ENCODE peak calls at places on chromosomes 12 and 14, in six cellular contexts. C is adrenal gland, F is tibial artery, V is Peyer's patch, M is right lobe of liver, P is neural progenitor cell. T is an unnamed sample. For H3K4me1 and H3K9me3, the result is how much of the 10 kb centered on the place peaks cover.

GRCh38 chr14:56580317-56580711 is 716 bp downstream of the TMEM260 start:
- DNase-seq in M (no peak), F (no peak), V (no peak), C (no peak), P (no peak), T (no peak)

GRCh38 chr14:105092912-105093425 is 27.7 kb upstream of the GPR132 start:
- DNase-seq in C (peak), P (peak), V (peak), F (no peak), M (peak), T (peak)

GRCh38 chr12:83210933-83211332 is 524.2 kb downstream of the TMTC2 start:
- DNase-seq in V (no peak), C (no peak), P (peak), F (no peak), M (no peak), T (no peak)

GRCh38 chr14:68935761-68936209 is 43.3 kb downstream of the ACTN1 start:
- DNase-seq in C (no peak), V (no peak), P (peak), M (peak), F (peak), T (no peak)

GRCh38 chr12:118603610-118604361 is 227.4 kb downstream of the SUDS3 start:
- DNase-seq in F (no peak), C (no peak), V (no peak), M (no peak), P (no peak), T (no peak)

GRCh38 chr14:95507174-95507573 is 9.3 kb downstream of the SYNE3 start:
- DNase-seq in C (peak), V (peak), P (no peak), M (peak), F (peak), T (peak)

GRCh38 chr12:17028348-17028747 is 422.4 kb upstream of the LMO3 start:
- DNase-seq in V (no peak), C (no peak), M (no peak), P (peak), F (no peak), T (no peak)

GRCh38 chr12:1281683-1282366 is 290.8 kb downstream of the ERC1 start:
- DNase-seq in C (no peak), P (no peak), V (no peak), F (no peak), M (no peak), T (no peak)

GRCh38 chr14:75221797-75222196 is 45.4 kb upstream of the TMED10 start:
- DNase-seq in P (no peak), C (no peak), F (no peak), M (no peak), V (no peak), T (no peak)

GRCh38 chr14:93962701-93963601 is 13.4 kb downstream of the ASB2 start:
- DNase-seq in C (no peak), M (no peak), P (no peak), F (no peak), V (peak), T (no peak)

GRCh38 chr12:125773033-125773432 is 707.8 kb downstream of the AACS start:
- DNase-seq in P (peak), M (peak), F (no peak), C (no peak), V (no peak), T (no peak)

GRCh38 chr12:53560386-53560785 is 53.1 kb upstream of the NPFF start:
- DNase-seq in F (no peak), V (no peak), P (no peak), C (no peak), M (no peak), T (no peak)

GRCh38 chr12:124445121-124445718 is 122.2 kb downstream of the NCOR2 start:
- DNase-seq in C (no peak), M (peak), P (peak), V (no peak), F (no peak), T (no peak)

DNA sequence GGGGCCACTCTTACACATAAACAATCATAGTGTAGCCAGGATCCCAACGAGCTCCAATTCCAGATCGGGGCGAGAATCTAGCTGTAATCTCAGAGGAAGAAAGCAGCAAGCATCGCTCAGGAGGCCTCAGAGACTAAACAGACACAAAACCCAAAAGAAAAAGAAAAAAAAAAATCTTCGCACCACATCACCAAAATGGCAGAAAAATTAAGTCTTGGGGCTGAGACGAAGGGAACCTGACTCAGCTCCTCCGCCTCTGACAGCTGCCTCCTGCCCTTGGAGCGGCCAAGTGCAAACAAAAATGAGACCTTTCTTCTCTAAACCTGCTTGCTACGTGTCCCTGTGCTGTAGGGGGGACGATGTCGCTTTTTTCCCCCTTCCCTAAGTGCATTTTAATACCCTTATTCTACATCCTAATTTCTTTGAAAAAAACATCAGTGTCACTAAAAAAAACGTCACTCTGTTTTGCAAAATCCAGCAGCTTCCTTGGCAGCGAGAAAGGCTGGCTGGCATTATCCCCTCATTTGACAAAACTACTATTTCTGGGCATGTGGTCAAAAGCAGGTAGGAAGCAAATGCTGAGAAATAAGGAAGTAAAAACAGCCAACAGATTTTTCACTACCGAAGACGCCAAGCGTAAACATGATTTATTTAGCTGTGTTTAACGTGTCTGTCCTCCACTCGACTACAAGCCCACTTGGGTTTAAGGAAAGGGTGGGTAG is 30.5 kb downstream of the BCL11B start:
- DNase-seq in C (no peak), P (no peak), M (no peak), F (no peak), V (no peak), T (no peak)
- H3K4me1 ChIP-seq in C (under half), P (under half), M (under half), F (under half), V (under half), T (half or more)

GRCh38 chr14:26808407-26808806 is 210.6 kb upstream of the NOVA1 start:
- DNase-seq in P (no peak), V (no peak), C (no peak), M (no peak), F (no peak), T (no peak)
- H3K9me3 ChIP-seq in P (under half), V (under half), C (under half), M (under half), F (under half), T (under half)

DNA sequence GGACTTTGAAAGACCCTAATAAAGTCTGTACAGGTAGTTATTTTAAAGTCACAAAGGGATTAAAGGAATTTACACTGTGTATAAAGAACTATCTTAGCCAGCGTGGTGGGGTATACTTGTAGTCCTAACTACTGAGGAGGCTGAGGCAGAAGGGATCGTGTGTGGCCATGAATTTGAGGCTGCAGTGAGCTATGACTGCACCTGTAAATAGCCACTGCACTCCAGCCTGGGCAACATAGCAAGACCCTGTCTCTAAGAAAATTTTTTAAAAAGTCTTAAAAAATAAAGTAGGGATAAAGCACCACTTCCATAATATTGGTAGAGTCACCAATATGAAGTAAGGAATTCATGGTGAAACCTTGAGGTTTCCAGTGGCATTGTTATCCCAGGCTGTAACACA is 18.1 kb downstream of the ACVR1B start:
- DNase-seq in P (no peak), C (no peak), M (no peak), F (no peak), V (no peak), T (no peak)
- H3K4me1 ChIP-seq in P (under half), C (under half), M (under half), F (under half), V (under half), T (under half)

GRCh38 chr12:34389378-34390170 is 367.3 kb downstream of the ALG10 start:
- DNase-seq in F (no peak), M (no peak), V (peak), C (no peak), P (no peak), T (peak)
- H3K9me3 ChIP-seq in F (under half), M (under half), V (under half), C (under half), P (under half), T (under half)

GRCh38 chr12:57897296-57897974 is 43.9 kb upstream of the ATP23 start:
- DNase-seq in C (no peak), V (no peak), P (no peak), F (no peak), M (no peak), T (no peak)
- H3K4me1 ChIP-seq in C (half or more), V (under half), P (under half), F (under half), M (under half), T (half or more)

GRCh38 chr12:130650131-130650530 is 66.0 kb downstream of the RIMBP2 start:
- DNase-seq in F (no peak), C (no peak), V (no peak), P (no peak), M (no peak), T (no peak)

GRCh38 chr12:130646690-130647089 is 69.4 kb downstream of the RIMBP2 start:
- DNase-seq in C (no peak), P (no peak), M (no peak), F (no peak), V (no peak), T (no peak)

GRCh38 chr12:130649646-130650045 is 66.5 kb downstream of the RIMBP2 start:
- DNase-seq in F (no peak), P (no peak), C (no peak), V (no peak), M (no peak), T (no peak)

GRCh38 chr12:130649101-130649571 is 67.0 kb downstream of the RIMBP2 start:
- DNase-seq in P (no peak), M (no peak), V (no peak), C (no peak), F (no peak), T (peak)

GRCh38 chr12:130647814-130648213 is 68.3 kb downstream of the RIMBP2 start:
- DNase-seq in P (no peak), V (no peak), M (no peak), F (no peak), C (no peak), T (no peak)
- H3K9me3 ChIP-seq in P (under half), V (under half), M (under half), F (under half), C (under half), T (under half)

GRCh38 chr14:89343356-89343755 is 73.7 kb downstream of the FOXN3 start:
- DNase-seq in V (no peak), P (no peak), C (no peak), F (no peak), M (no peak), T (no peak)

GRCh38 chr14:89339579-89339978 is 77.5 kb downstream of the FOXN3 start:
- DNase-seq in V (no peak), M (no peak), P (no peak), F (no peak), C (no peak), T (no peak)

GRCh38 chr14:89340782-89341181 is 76.3 kb downstream of the FOXN3 start:
- DNase-seq in V (no peak), F (no peak), M (no peak), C (no peak), P (no peak), T (no peak)

GRCh38 chr14:89340200-89340667 is 76.8 kb downstream of the FOXN3 start:
- DNase-seq in P (no peak), F (no peak), M (no peak), C (no peak), V (no peak), T (no peak)

GRCh38 chr14:89342049-89342448 is 75.0 kb downstream of the FOXN3 start:
- DNase-seq in M (no peak), C (no peak), V (no peak), F (no peak), P (no peak), T (no peak)
- H3K4me1 ChIP-seq in M (under half), C (half or more), V (under half), F (under half), P (half or more), T (half or more)

T was measured in suprapubic skin.